ENCODE peak calls at places on chromosomes 4 and X, in six cellular contexts. E is HCT116, W is GM12878, Y is endothelial cell of umbilical vein, D is K562, J is SK-N-SH. H is an unnamed sample.

GRCh38 chr4:90841676-90842075 is 714.5 kb downstream of the CCSER1 start:
- DNase-seq in E (no peak), W (no peak), Y (peak), D (no peak), J (no peak), H (no peak)

GRCh38 chr4:90121961-90122748 is 5.0 kb upstream of the CCSER1 start:
- DNase-seq in E (no peak), W (no peak), Y (peak), D (no peak), J (no peak), H (no peak)

GRCh38 chr4:122746485-122746965 is 14.0 kb downstream of the BBS12 start:
- DNase-seq in E (no peak), W (no peak), Y (no peak), D (no peak), J (no peak), H (no peak)

GRCh38 chr4:183823394-183823793 is 81.7 kb upstream of the STOX2 start:
- DNase-seq in E (no peak), W (no peak), Y (no peak), D (no peak), J (no peak), H (no peak)

GRCh38 chr4:153521995-153522799 is 56.0 kb downstream of the TMEM131L start:
- DNase-seq in E (no peak), W (peak), Y (no peak), D (no peak), J (no peak), H (no peak)

GRCh38 chr4:114272226-114272625 is 292.8 kb upstream of the ARSJ start:
- DNase-seq in E (peak), W (no peak), Y (peak), D (peak), J (no peak), H (no peak)

GRCh38 chr4:4333265-4333706 is 43.2 kb downstream of the ZBTB49 start:
- DNase-seq in E (no peak), W (no peak), Y (no peak), D (no peak), J (no peak), H (no peak)

GRCh38 chr4:106104276-106104675 is 209.0 kb downstream of the NPNT start:
- DNase-seq in E (no peak), W (no peak), Y (no peak), D (no peak), J (no peak), H (no peak)

GRCh38 chr4:24857996-24858395 is 54.8 kb downstream of the CCDC149 start:
- DNase-seq in E (no peak), W (no peak), Y (peak), D (no peak), J (no peak), H (no peak)

GRCh38 chr4:140621161-140621560 is 52.4 kb upstream of the UCP1 start:
- DNase-seq in E (no peak), W (no peak), Y (no peak), D (no peak), J (no peak), H (no peak)

GRCh38 chr4:27010334-27010940 is 149.8 kb downstream of the STIM2 start:
- DNase-seq in E (peak), W (peak), Y (peak), D (peak), J (peak), H (peak)

GRCh38 chr4:4502694-4503311 is 39.0 kb downstream of the STX18 start:
- DNase-seq in E (no peak), W (no peak), Y (peak), D (no peak), J (no peak), H (no peak)

GRCh38 chr4:84800256-84800655 is 166.2 kb downstream of the WDFY3 start:
- DNase-seq in E (no peak), W (no peak), Y (peak), D (no peak), J (no peak), H (no peak)

GRCh38 chr4:46399440-46399839 is 9.5 kb upstream of the GABRA2 start:
- DNase-seq in E (no peak), W (no peak), Y (no peak), D (no peak), J (no peak), H (no peak)

GRCh38 chr4:169132561-169133305 is 122.7 kb upstream of the CBR4 start:
- DNase-seq in E (no peak), W (no peak), Y (no peak), D (no peak), J (no peak), H (no peak)

GRCh38 chr4:165612936-165613335 is 234.1 kb downstream of the CPE start:
- DNase-seq in E (no peak), W (no peak), Y (no peak), D (no peak), J (no peak), H (no peak)

GRCh38 chr4:26337612-26338011 is 16.8 kb downstream of the RBPJ start:
- DNase-seq in E (no peak), W (no peak), Y (no peak), D (no peak), J (no peak), H (no peak)

GRCh38 chr4:66927937-66928336 is 617.4 kb downstream of the CENPC start:
- DNase-seq in E (no peak), W (no peak), Y (no peak), D (no peak), J (no peak), H (no peak)

GRCh38 chr4:157023941-157024340 is 52.0 kb upstream of the GLRB start:
- DNase-seq in E (no peak), W (no peak), Y (no peak), D (no peak), J (no peak), H (no peak)

GRCh38 chrX:134548257-134548732 is 88.3 kb downstream of the HPRT1 start:
- DNase-seq in E (no peak), W (no peak), Y (peak), D (no peak), J (peak), H (no peak)

GRCh38 chr4:114734581-114734980 is 136.0 kb downstream of the UGT8 start:
- DNase-seq in E (no peak), W (no peak), Y (no peak), D (no peak), J (no peak), H (no peak)

GRCh38 chrX:50691820-50692219 is 122.2 kb downstream of the SHROOM4 start:
- DNase-seq in E (peak), W (no peak), Y (peak), D (peak), J (peak), H (no peak)

GRCh38 chr4:74041418-74041817 is 2.9 kb upstream of the CXCL3 start:
- DNase-seq in E (no peak), W (no peak), Y (no peak), D (no peak), J (no peak), H (no peak)

DNA sequence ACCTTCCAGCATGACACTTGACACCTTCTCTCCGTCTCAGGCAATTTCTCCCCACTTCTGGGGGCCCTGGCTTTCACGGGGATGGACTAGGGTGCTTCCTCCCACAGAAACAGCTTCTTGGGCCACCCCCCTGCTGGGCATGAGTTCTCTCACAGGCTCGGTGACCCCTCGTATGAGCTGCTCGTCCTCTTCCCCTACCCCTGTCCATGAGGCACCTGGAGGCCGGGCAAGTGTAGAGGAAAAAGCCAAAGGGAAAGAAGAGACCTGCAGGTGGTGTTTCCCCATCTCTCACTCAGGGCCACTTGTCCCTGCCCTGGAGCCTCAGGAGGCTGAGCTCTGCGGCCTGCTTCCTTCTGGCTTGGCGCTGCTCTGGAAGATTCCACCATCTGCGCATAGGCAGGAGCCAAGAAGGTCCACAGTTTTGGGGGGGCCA is 1.9 kb upstream of the RGS12 start:
- DNase-seq in E (no peak), W (no peak), Y (no peak), D (no peak), J (no peak), H (no peak)
- H3K9ac ChIP-seq in E (no peak), W (no peak), Y (no peak), D (no peak), J (no peak), H (no peak)

GRCh38 chr4:139171878-139172691 is 4.9 kb downstream of the ELF2 start:
- DNase-seq in E (no peak), W (no peak), Y (no peak), D (no peak), J (no peak), H (no peak)

GRCh38 chr4:139175647-139176298 is 1.2 kb downstream of the ELF2 start:
- DNase-seq in E (peak), W (no peak), Y (no peak), D (no peak), J (peak), H (no peak)

GRCh38 chr4:139176299-139177048 is 544 bp downstream of the ELF2 start:
- DNase-seq in E (peak), W (no peak), Y (peak), D (peak), J (peak), H (no peak)

GRCh38 chr4:139177049-139177887 is at the start of gene ELF2:
- DNase-seq in E (peak), W (no peak), Y (peak), D (peak), J (peak), H (no peak)

GRCh38 chr4:139177888-139178609 is 1.0 kb upstream of the ELF2 start:
- DNase-seq in E (peak), W (peak), Y (peak), D (peak), J (peak), H (peak)
- TF ChIP-seq POLR2AphosphoS5 in E (peak), W (peak), Y (peak), D (peak), J (peak), H (peak)

GRCh38 chr4:177010421-177010820 is 217.7 kb upstream of the VEGFC start:
- DNase-seq in E (no peak), W (no peak), Y (no peak), D (no peak), J (no peak), H (no peak)

GRCh38 chr4:177005801-177006230 is 213.1 kb upstream of the VEGFC start:
- DNase-seq in E (no peak), W (no peak), Y (peak), D (no peak), J (no peak), H (no peak)

GRCh38 chr4:177008071-177008835 is 215.5 kb upstream of the VEGFC start:
- DNase-seq in E (no peak), W (no peak), Y (no peak), D (no peak), J (no peak), H (no peak)

GRCh38 chr4:177006331-177006730 is 213.6 kb upstream of the VEGFC start:
- DNase-seq in E (no peak), W (no peak), Y (no peak), D (no peak), J (no peak), H (no peak)

DNA sequence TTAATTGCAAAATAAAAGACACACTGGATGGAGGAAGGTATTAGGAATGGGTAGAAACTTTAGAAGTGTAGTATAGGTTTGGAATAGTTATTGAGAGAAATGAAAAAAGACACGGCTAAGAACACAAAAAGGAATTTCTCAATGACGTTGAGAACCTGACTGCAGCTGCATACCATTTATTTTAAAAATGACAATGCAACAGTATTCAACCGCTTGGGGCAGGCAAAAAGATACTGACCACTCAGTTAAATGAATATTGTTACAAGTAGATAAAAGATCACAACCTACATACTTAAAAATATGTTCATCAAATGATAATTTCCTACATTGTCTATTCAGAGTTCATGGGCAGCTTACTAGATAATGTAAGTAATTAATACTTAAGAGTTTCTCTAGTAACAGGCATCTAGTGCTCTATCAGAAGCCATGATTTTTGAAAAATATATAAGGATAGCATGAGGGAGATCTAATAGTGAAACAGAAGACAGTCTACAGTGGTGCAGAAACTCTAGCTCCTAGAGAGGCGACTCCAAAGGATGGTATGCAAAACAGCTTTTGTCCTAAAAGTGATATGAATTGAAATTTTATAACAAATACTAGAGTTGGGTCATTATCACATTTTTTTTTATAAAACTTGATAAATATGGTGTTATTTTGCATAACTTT is 216.2 kb upstream of the VEGFC start:
- DNase-seq in E (no peak), W (no peak), Y (no peak), D (no peak), J (no peak), H (no peak)
- H3K9ac ChIP-seq in E (no peak), W (no peak), Y (no peak), D (no peak), J (peak), H (no peak)

GRCh38 chr4:87114245-87115062 is 106.0 kb downstream of the KLHL8 start:
- DNase-seq in E (no peak), W (no peak), Y (no peak), D (no peak), J (no peak), H (no peak)
- TF ChIP-seq POLR2AphosphoS5 in E (no peak), W (no peak), Y (no peak), D (no peak), J (no peak), H (no peak)

GRCh38 chr4:13906727-13907126 is 279.2 kb upstream of the BOD1L1 start:
- DNase-seq in E (no peak), W (no peak), Y (no peak), D (no peak), J (no peak), H (no peak)
- H3K9ac ChIP-seq in E (no peak), W (no peak), Y (peak), D (no peak), J (peak), H (no peak)

GRCh38 chrX:103356023-103356798 is at the start of gene TCEAL9:
- DNase-seq in E (peak), W (no peak), Y (peak), D (peak), J (peak), H (no peak)
- TF ChIP-seq POLR2AphosphoS5 in E (peak), W (no peak), Y (peak), D (peak), J (peak), H (peak)